ENCODE peak calls at places on chromosomes 1 and 21, in eight cellular contexts. One of them, this sample, is unnamed.
A peak's percentile ranks its signal among the peaks of the same experiment; 100 is the strongest.

GRCh38 chr1:199305053-199305452 is 666.2 kb downstream of the PTPRC start:
- DNase-seq in psoas muscle: no peak
- DNase-seq in CD8-positive, alpha-beta T cell: no peak
- DNase-seq in colonic mucosa: no peak
- DNase-seq in effector memory CD4-positive, alpha-beta T cell: no peak
- DNase-seq in MM.1S: no peak
- DNase-seq in stomach: no peak
- DNase-seq in body of pancreas: no peak
- DNase-seq in this sample: no peak

GRCh38 chr1:113278777-113279176 is 111.5 kb upstream of the MAGI3 start:
- DNase-seq in MM.1S: no peak
- DNase-seq in psoas muscle: no peak
- DNase-seq in stomach: no peak
- DNase-seq in CD8-positive, alpha-beta T cell: no peak
- DNase-seq in effector memory CD4-positive, alpha-beta T cell: no peak
- DNase-seq in body of pancreas: no peak
- DNase-seq in colonic mucosa: no peak
- DNase-seq in this sample: no peak

GRCh38 chr1:14970115-14970798 is 183.3 kb upstream of the TMEM51 start:
- DNase-seq in colonic mucosa: peak; percentile 52
- DNase-seq in effector memory CD4-positive, alpha-beta T cell: no peak
- DNase-seq in CD8-positive, alpha-beta T cell: no peak
- DNase-seq in psoas muscle: no peak
- DNase-seq in body of pancreas: peak; percentile 53
- DNase-seq in stomach: peak; percentile 51
- DNase-seq in MM.1S: no peak
- DNase-seq in this sample: no peak

GRCh38 chr1:6460349-6461236 is 5.4 kb downstream of the TNFRSF25 start:
- DNase-seq in MM.1S: no peak
- DNase-seq in colonic mucosa: peak; percentile 34
- DNase-seq in effector memory CD4-positive, alpha-beta T cell: peak; percentile 94
- DNase-seq in CD8-positive, alpha-beta T cell: peak; percentile 88
- DNase-seq in psoas muscle: no peak
- DNase-seq in stomach: peak; percentile 36
- DNase-seq in body of pancreas: no peak
- DNase-seq in this sample: no peak

GRCh38 chr1:155913969-155914757 is 3.0 kb upstream of the RIT1 start:
- DNase-seq in MM.1S: no peak
- DNase-seq in colonic mucosa: no peak
- DNase-seq in psoas muscle: no peak
- DNase-seq in stomach: no peak
- DNase-seq in effector memory CD4-positive, alpha-beta T cell: no peak
- DNase-seq in CD8-positive, alpha-beta T cell: no peak
- DNase-seq in body of pancreas: no peak
- DNase-seq in this sample: no peak

GRCh38 chr1:21022279-21023040 is 154.2 kb downstream of the EIF4G3 start:
- DNase-seq in colonic mucosa: peak; percentile 72
- DNase-seq in body of pancreas: peak; percentile 93
- DNase-seq in CD8-positive, alpha-beta T cell: no peak
- DNase-seq in effector memory CD4-positive, alpha-beta T cell: no peak
- DNase-seq in stomach: peak; percentile 56
- DNase-seq in psoas muscle: no peak
- DNase-seq in MM.1S: peak; percentile 90
- DNase-seq in this sample: no peak

GRCh38 chr21:36860736-36861594 is 105.5 kb downstream of the HLCS start:
- DNase-seq in MM.1S: no peak
- DNase-seq in CD8-positive, alpha-beta T cell: no peak
- DNase-seq in effector memory CD4-positive, alpha-beta T cell: no peak
- DNase-seq in colonic mucosa: peak; percentile 33
- DNase-seq in stomach: no peak
- DNase-seq in psoas muscle: no peak
- DNase-seq in body of pancreas: peak; percentile 35
- DNase-seq in this sample: no peak

GRCh38 chr1:156104065-156104810 is 10.3 kb upstream of the LMNA start:
- DNase-seq in body of pancreas: peak; percentile 81
- DNase-seq in MM.1S: no peak
- DNase-seq in colonic mucosa: peak; percentile 83
- DNase-seq in CD8-positive, alpha-beta T cell: no peak
- DNase-seq in psoas muscle: peak; percentile 80
- DNase-seq in effector memory CD4-positive, alpha-beta T cell: peak; percentile 76
- DNase-seq in stomach: peak; percentile 70
- DNase-seq in this sample: no peak

GRCh38 chr1:47694011-47694890 is 256.4 kb downstream of the FOXD2 start:
- DNase-seq in stomach: peak; percentile 14
- DNase-seq in psoas muscle: no peak
- DNase-seq in MM.1S: no peak
- DNase-seq in CD8-positive, alpha-beta T cell: no peak
- DNase-seq in body of pancreas: no peak
- DNase-seq in effector memory CD4-positive, alpha-beta T cell: no peak
- DNase-seq in colonic mucosa: peak; percentile 11
- DNase-seq in this sample: no peak

GRCh38 chr1:1171551-1172340 is 1.9 kb upstream of the TTLL10 start:
- DNase-seq in body of pancreas: no peak
- DNase-seq in MM.1S: no peak
- DNase-seq in colonic mucosa: peak; percentile 27
- DNase-seq in stomach: no peak
- DNase-seq in effector memory CD4-positive, alpha-beta T cell: no peak
- DNase-seq in CD8-positive, alpha-beta T cell: no peak
- DNase-seq in psoas muscle: peak; percentile 37
- DNase-seq in this sample: no peak

GRCh38 chr1:93670141-93670540 is 11.5 kb downstream of the BCAR3 start:
- DNase-seq in colonic mucosa: no peak
- DNase-seq in MM.1S: no peak
- DNase-seq in stomach: peak; percentile 52
- DNase-seq in effector memory CD4-positive, alpha-beta T cell: no peak
- DNase-seq in CD8-positive, alpha-beta T cell: no peak
- DNase-seq in body of pancreas: peak; percentile 16
- DNase-seq in psoas muscle: no peak
- DNase-seq in this sample: no peak

GRCh38 chr1:22976461-22977243 is 4.0 kb upstream of the LACTBL1 start:
- DNase-seq in psoas muscle: no peak
- DNase-seq in colonic mucosa: peak; percentile 71
- DNase-seq in CD8-positive, alpha-beta T cell: peak; percentile 15
- DNase-seq in effector memory CD4-positive, alpha-beta T cell: peak; percentile 25
- DNase-seq in body of pancreas: peak; percentile 77
- DNase-seq in stomach: peak; percentile 61
- DNase-seq in MM.1S: peak; percentile 60
- DNase-seq in this sample: peak; percentile 10

GRCh38 chr1:158208717-158209116 is 28.0 kb downstream of the CD1D start:
- DNase-seq in body of pancreas: no peak
- DNase-seq in effector memory CD4-positive, alpha-beta T cell: no peak
- DNase-seq in colonic mucosa: no peak
- DNase-seq in stomach: no peak
- DNase-seq in MM.1S: no peak
- DNase-seq in CD8-positive, alpha-beta T cell: no peak
- DNase-seq in psoas muscle: no peak
- DNase-seq in this sample: no peak

GRCh38 chr1:206935491-206936067 is 10.7 kb downstream of the PIGR start:
- DNase-seq in effector memory CD4-positive, alpha-beta T cell: no peak
- DNase-seq in stomach: peak; percentile 70
- DNase-seq in colonic mucosa: no peak
- DNase-seq in psoas muscle: no peak
- DNase-seq in CD8-positive, alpha-beta T cell: no peak
- DNase-seq in MM.1S: no peak
- DNase-seq in body of pancreas: peak; percentile 74
- DNase-seq in this sample: no peak

GRCh38 chr1:54950361-54951163 is 29.9 kb upstream of the TMEM61 start:
- DNase-seq in psoas muscle: peak; percentile 80
- DNase-seq in stomach: peak; percentile 83
- DNase-seq in effector memory CD4-positive, alpha-beta T cell: peak; percentile 37
- DNase-seq in colonic mucosa: peak; percentile 87
- DNase-seq in body of pancreas: peak; percentile 80
- DNase-seq in MM.1S: peak; percentile 57
- DNase-seq in CD8-positive, alpha-beta T cell: peak; percentile 16
- DNase-seq in this sample: no peak

GRCh38 chr1:17274186-17275170 is 25.6 kb downstream of the PADI3 start:
- DNase-seq in MM.1S: no peak
- DNase-seq in CD8-positive, alpha-beta T cell: no peak
- DNase-seq in psoas muscle: no peak
- DNase-seq in stomach: peak; percentile 32
- DNase-seq in effector memory CD4-positive, alpha-beta T cell: no peak
- DNase-seq in colonic mucosa: peak; percentile 74
- DNase-seq in body of pancreas: peak; percentile 42
- DNase-seq in this sample: no peak

GRCh38 chr21:34589511-34590282 is 25.2 kb downstream of the RCAN1 start:
- DNase-seq in CD8-positive, alpha-beta T cell: no peak
- DNase-seq in stomach: no peak
- DNase-seq in body of pancreas: peak; percentile 70
- DNase-seq in psoas muscle: no peak
- DNase-seq in MM.1S: no peak
- DNase-seq in colonic mucosa: peak; percentile 12
- DNase-seq in effector memory CD4-positive, alpha-beta T cell: no peak
- DNase-seq in this sample: no peak

GRCh38 chr1:64545118-64545916 is 75.4 kb downstream of the CACHD1 start:
- DNase-seq in body of pancreas: no peak
- DNase-seq in MM.1S: no peak
- DNase-seq in psoas muscle: no peak
- DNase-seq in stomach: no peak
- DNase-seq in CD8-positive, alpha-beta T cell: no peak
- DNase-seq in effector memory CD4-positive, alpha-beta T cell: no peak
- DNase-seq in colonic mucosa: no peak
- DNase-seq in this sample: no peak

DNA sequence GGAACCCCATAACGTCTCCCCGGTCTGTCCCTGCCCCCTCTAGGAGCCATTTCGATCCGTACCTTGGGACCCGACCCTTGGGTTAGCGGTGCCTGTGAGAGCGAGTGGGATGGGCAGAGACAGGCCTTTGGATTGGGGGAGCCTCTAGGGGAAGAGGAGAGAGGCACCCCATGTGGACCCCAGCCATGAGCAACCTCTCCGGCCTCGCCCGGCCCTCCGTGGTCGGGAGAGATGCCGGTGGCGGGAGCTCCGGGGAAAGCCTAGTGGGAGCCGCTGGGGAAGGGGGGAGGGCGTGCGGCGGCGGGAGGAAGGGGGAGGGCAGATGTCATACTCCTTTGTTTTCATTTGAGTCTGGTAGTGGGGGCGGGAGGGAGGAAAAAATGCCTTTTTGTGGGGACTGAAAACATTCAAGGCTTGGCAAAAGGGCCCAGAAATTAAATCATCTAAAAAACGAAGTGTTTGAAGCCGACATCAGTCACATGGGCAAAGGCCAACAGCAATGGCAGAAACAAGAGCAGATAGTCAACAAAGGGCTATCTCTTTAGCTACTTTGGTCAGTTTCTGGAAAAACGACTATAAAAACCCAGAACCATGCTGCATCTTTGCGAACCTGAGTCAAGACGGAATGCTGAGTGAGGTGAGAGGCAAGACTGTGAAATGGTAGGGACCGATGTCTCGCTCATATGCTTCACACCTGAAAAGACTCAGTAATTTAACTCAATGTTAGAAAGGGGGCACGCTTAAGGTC is 751 bp downstream of the PTBP2 start:
- DNase-seq in stomach: peak; percentile 51
- DNase-seq in colonic mucosa: peak; percentile 70
- DNase-seq in psoas muscle: peak; percentile 72
- DNase-seq in MM.1S: peak; percentile 6
- DNase-seq in CD8-positive, alpha-beta T cell: no peak
- DNase-seq in body of pancreas: peak; percentile 48
- DNase-seq in effector memory CD4-positive, alpha-beta T cell: peak; percentile 36
- DNase-seq in this sample: no peak
- H3K27ac ChIP-seq in stomach: peak overlapping the region; percentile 94
- H3K27ac ChIP-seq in colonic mucosa: peak overlapping the region; percentile 83
- H3K27ac ChIP-seq in psoas muscle: peak overlapping the region; percentile 94
- H3K27ac ChIP-seq in MM.1S: peak overlapping the region; percentile 16
- H3K27ac ChIP-seq in CD8-positive, alpha-beta T cell: peak overlapping the region; percentile 89
- H3K27ac ChIP-seq in body of pancreas: peak overlapping the region; percentile 88
- H3K27ac ChIP-seq in effector memory CD4-positive, alpha-beta T cell: peak overlapping the region; percentile 87
- H3K27ac ChIP-seq in this sample: peak overlapping the region; percentile 94

DNA sequence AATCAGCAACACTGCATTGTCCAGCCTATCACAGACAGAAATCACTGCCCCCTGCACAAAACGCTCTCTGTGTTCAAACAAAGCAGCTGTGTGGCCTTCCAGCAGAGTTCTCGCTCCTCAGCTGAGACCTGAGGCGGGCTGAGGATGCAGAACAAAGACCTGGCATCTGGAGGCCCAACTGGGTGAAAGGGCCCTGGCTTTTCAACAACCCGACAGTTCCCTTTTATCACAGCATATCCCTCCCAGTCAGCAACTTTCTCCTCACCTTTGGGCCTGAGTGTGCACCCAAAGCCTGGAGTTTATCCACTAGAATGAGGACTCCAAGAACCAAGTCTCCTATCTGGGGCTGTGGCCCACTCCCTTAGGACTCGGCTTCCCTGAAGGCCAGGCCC is 42.6 kb upstream of the A3GALT2 start:
- DNase-seq in CD8-positive, alpha-beta T cell: no peak
- DNase-seq in body of pancreas: no peak
- DNase-seq in psoas muscle: no peak
- DNase-seq in stomach: no peak
- DNase-seq in MM.1S: no peak
- DNase-seq in colonic mucosa: no peak
- DNase-seq in effector memory CD4-positive, alpha-beta T cell: no peak
- DNase-seq in this sample: no peak
- H3K4me3 ChIP-seq in CD8-positive, alpha-beta T cell: no peak overlapping the region
- H3K4me3 ChIP-seq in body of pancreas: no peak overlapping the region
- H3K4me3 ChIP-seq in psoas muscle: no peak overlapping the region
- H3K4me3 ChIP-seq in stomach: no peak overlapping the region
- H3K4me3 ChIP-seq in MM.1S: no peak overlapping the region
- H3K4me3 ChIP-seq in colonic mucosa: no peak overlapping the region
- H3K4me3 ChIP-seq in effector memory CD4-positive, alpha-beta T cell: no peak overlapping the region
- H3K4me3 ChIP-seq in this sample: no peak overlapping the region

DNA sequence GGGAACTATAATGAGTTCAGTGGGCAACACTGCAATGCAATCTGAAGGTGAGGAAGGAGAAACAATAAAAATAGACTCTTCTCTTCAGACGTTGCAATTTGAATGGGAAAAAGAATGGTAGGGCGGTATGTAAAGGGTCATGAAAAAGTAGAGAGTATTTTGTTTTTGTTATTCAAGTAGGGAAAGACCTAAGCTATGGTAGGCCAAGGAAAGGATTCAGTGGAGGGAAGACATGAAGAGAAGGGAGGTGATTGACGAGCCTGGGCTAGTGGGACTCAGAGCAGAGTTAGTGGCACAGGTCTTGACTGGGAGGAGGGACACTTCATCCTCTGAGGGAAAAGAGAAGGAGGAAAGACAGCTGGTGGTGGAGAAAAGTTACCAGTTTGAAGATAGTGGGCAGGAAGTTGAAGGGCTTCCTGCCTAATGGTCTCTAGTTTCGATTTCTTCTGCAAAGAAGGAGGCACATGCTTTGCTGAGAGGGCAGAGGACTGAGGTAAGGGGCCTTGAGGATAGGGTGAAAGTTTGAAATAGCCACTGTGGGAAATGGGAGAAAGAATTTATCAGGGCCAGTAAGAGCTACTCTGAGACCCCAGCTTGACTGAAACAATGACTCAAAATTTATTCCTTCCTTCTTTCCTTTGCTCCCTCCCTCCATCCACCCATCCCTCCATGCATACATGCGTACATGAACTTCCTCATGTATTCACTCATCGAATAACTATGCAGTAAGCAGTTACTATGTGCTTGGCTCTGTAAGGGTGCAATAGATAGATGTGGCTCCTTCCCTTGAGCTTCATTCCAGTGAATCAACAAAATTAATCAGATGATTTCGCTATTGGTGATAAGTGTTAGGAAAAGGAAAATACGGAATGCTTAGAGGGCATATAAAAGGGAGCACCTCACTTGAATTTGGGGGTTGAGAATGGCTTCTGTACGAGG is 4.2 kb downstream of the CD48 start:
- DNase-seq in MM.1S: peak; percentile 77
- DNase-seq in body of pancreas: no peak
- DNase-seq in stomach: no peak
- DNase-seq in effector memory CD4-positive, alpha-beta T cell: no peak
- DNase-seq in CD8-positive, alpha-beta T cell: no peak
- DNase-seq in colonic mucosa: no peak
- DNase-seq in psoas muscle: no peak
- DNase-seq in this sample: no peak
- H3K27ac ChIP-seq in MM.1S: peak overlapping the region; percentile 95
- H3K27ac ChIP-seq in body of pancreas: no peak overlapping the region
- H3K27ac ChIP-seq in stomach: peak overlapping the region; percentile 75
- H3K27ac ChIP-seq in effector memory CD4-positive, alpha-beta T cell: peak overlapping the region; percentile 90
- H3K27ac ChIP-seq in CD8-positive, alpha-beta T cell: peak overlapping the region; percentile 22
- H3K27ac ChIP-seq in colonic mucosa: peak overlapping the region; percentile 32
- H3K27ac ChIP-seq in psoas muscle: no peak overlapping the region
- H3K27ac ChIP-seq in this sample: peak overlapping the region; percentile 0

GRCh38 chr1:96683931-96684330 is 37.7 kb upstream of the PTBP2 start:
- DNase-seq in psoas muscle: no peak
- DNase-seq in colonic mucosa: no peak
- DNase-seq in stomach: no peak
- DNase-seq in effector memory CD4-positive, alpha-beta T cell: no peak
- DNase-seq in CD8-positive, alpha-beta T cell: no peak
- DNase-seq in body of pancreas: no peak
- DNase-seq in MM.1S: no peak
- DNase-seq in this sample: no peak
- H3K4me3 ChIP-seq in psoas muscle: no peak overlapping the region
- H3K4me3 ChIP-seq in colonic mucosa: no peak overlapping the region
- H3K4me3 ChIP-seq in stomach: no peak overlapping the region
- H3K4me3 ChIP-seq in effector memory CD4-positive, alpha-beta T cell: no peak overlapping the region
- H3K4me3 ChIP-seq in CD8-positive, alpha-beta T cell: no peak overlapping the region
- H3K4me3 ChIP-seq in body of pancreas: no peak overlapping the region
- H3K4me3 ChIP-seq in MM.1S: no peak overlapping the region
- H3K4me3 ChIP-seq in this sample: no peak overlapping the region

This sample was measured in esophagus squamous epithelium.